ENCODE peak calls at places on chromosomes 1 and 21, in five cellular contexts. A, B, T, S and X are unnamed samples.

GRCh38 chr1:91053630-91054029 is 31.8 kb upstream of the ZNF644 start:
- DNase-seq in A (no peak), B (no peak), T (no peak), S (no peak), X (no peak)

GRCh38 chr1:187509091-187509490 is 680.3 kb downstream of the PLA2G4A start:
- DNase-seq in S (peak; percentile 51), B (no peak), A (peak; percentile 31), T (no peak), X (no peak)

GRCh38 chr1:110069302-110070281 is 880 bp downstream of the ALX3 start:
- DNase-seq in S (no peak), T (no peak), B (no peak), A (no peak), X (no peak)

GRCh38 chr1:208203127-208203847 is 40.9 kb downstream of the PLXNA2 start:
- DNase-seq in T (no peak), A (peak; percentile 86), B (no peak), S (peak; percentile 74), X (no peak)

GRCh38 chr1:29243023-29243862 is 6.9 kb downstream of the PTPRU start:
- DNase-seq in S (no peak), T (no peak), A (no peak), B (no peak), X (no peak)

GRCh38 chr1:118902299-118903270 is 85.6 kb downstream of the TBX15 start:
- DNase-seq in B (no peak), T (peak; percentile 21), A (peak; percentile 11), S (no peak), X (no peak)

GRCh38 chr1:35560256-35561225 is 2.9 kb downstream of the NCDN start:
- DNase-seq in T (no peak), B (no peak), S (no peak), A (no peak), X (no peak)

GRCh38 chr21:46661211-46661625 is 25.7 kb downstream of the PRMT2 start:
- DNase-seq in B (no peak), A (peak; percentile 66), S (no peak), T (peak; percentile 50), X (peak; percentile 83)

GRCh38 chr1:110233861-110234260 is 23.7 kb downstream of the KCNC4 start:
- DNase-seq in B (no peak), S (peak; percentile 95), T (no peak), A (no peak), X (no peak)

GRCh38 chr1:231750296-231750695 is 123.7 kb downstream of the DISC1 start:
- DNase-seq in A (no peak), S (peak; percentile 27), B (no peak), T (no peak), X (no peak)

GRCh38 chr1:220113136-220113695 is 19.3 kb downstream of the IARS2 start:
- DNase-seq in B (no peak), S (peak; percentile 22), A (peak; percentile 40), T (no peak), X (peak; percentile 59)

GRCh38 chr1:223147409-223147808 is 4.4 kb upstream of the TLR5 start:
- DNase-seq in T (no peak), A (no peak), B (no peak), S (no peak), X (no peak)

GRCh38 chr1:178581351-178581951 is 68.5 kb downstream of the TEX35 start:
- DNase-seq in T (no peak), S (peak; percentile 1), A (no peak), B (no peak), X (peak; percentile 62)

GRCh38 chr1:41341756-41342562 is 19.3 kb upstream of the FOXO6 start:
- DNase-seq in B (no peak), A (no peak), S (peak; percentile 86), T (peak; percentile 8), X (no peak)

GRCh38 chr1:52523376-52523775 is 29.5 kb downstream of the TUT4 start:
- DNase-seq in T (no peak), A (no peak), S (no peak), B (no peak), X (no peak)

GRCh38 chr1:79773385-79773784 is 766.9 kb upstream of the ADGRL4 start:
- DNase-seq in A (no peak), B (no peak), T (no peak), S (no peak), X (no peak)